ENCODE peak calls at places on chromosomes 5 and 9, in four cellular contexts. J is WTC11, L is K562, W is HepG2. Q is an unnamed sample.

GRCh38 chr5:56288880-56289601 is 55.9 kb upstream of the ANKRD55 start:
- DNase-seq in L (peak), W (no peak), J (no peak), Q (no peak)

GRCh38 chr5:136133416-136134383 is 1.1 kb downstream of the SMAD5 start:
- DNase-seq in W (peak), J (peak), L (peak), Q (no peak)

GRCh38 chr5:97636766-97637165 is 453.7 kb upstream of the RIOK2 start:
- DNase-seq in W (no peak), L (no peak), J (no peak), Q (no peak)

GRCh38 chr9:136515276-136515675 is 30.6 kb downstream of the NOTCH1 start:
- DNase-seq in J (no peak), L (no peak), W (no peak), Q (no peak)

GRCh38 chr9:130129425-130130061 is 42.7 kb upstream of the NCS1 start:
- DNase-seq in J (no peak), W (no peak), L (no peak), Q (no peak)

GRCh38 chr9:80649001-80649420 is 1040.3 kb downstream of the TLE1 start:
- DNase-seq in L (no peak), W (no peak), J (no peak), Q (no peak)

GRCh38 chr5:175603987-175604739 is 53.7 kb upstream of the HRH2 start:
- DNase-seq in L (no peak), J (no peak), W (no peak), Q (no peak)

GRCh38 chr9:134171316-134172197 is 7.2 kb upstream of the RNU6ATAC start:
- DNase-seq in W (no peak), L (no peak), J (no peak), Q (no peak)

GRCh38 chr9:122088880-122089567 is 4.1 kb downstream of the TTLL11 start:
- DNase-seq in L (peak), W (no peak), J (no peak), Q (no peak)

GRCh38 chr5:149397530-149397929 is 18.4 kb upstream of the IL17B start:
- DNase-seq in J (no peak), L (no peak), W (no peak), Q (no peak)

GRCh38 chr5:11904270-11904906 is at the start of gene CTNND2:
- DNase-seq in W (no peak), J (peak), L (no peak), Q (no peak)

GRCh38 chr5:176818391-176819098 is 8.2 kb downstream of the UNC5A start:
- DNase-seq in W (peak), J (no peak), L (no peak), Q (peak)

GRCh38 chr9:75106856-75107255 is 18.5 kb downstream of the OSTF1 start:
- DNase-seq in J (no peak), W (no peak), L (no peak), Q (no peak)

GRCh38 chr9:24035816-24036215 is 209.8 kb upstream of the ELAVL2 start:
- DNase-seq in L (no peak), W (no peak), J (no peak), Q (no peak)

GRCh38 chr9:125763373-125763772 is 16.2 kb downstream of the PBX3 start:
- DNase-seq in J (no peak), L (no peak), W (peak), Q (no peak)

GRCh38 chr9:106868565-106868964 is 5.6 kb downstream of the ZNF462 start:
- DNase-seq in W (no peak), J (no peak), L (no peak), Q (no peak)

GRCh38 chr5:53019320-53019719 is 30.2 kb downstream of the ITGA2 start:
- DNase-seq in L (no peak), W (peak), J (no peak), Q (no peak)

GRCh38 chr5:59188415-59189225 is 605.7 kb downstream of the RAB3C start:
- DNase-seq in J (peak), L (peak), W (peak), Q (no peak)

GRCh38 chr5:173816728-173817127 is 71.4 kb upstream of the CPEB4 start:
- DNase-seq in W (no peak), L (no peak), J (no peak), Q (no peak)

DNA sequence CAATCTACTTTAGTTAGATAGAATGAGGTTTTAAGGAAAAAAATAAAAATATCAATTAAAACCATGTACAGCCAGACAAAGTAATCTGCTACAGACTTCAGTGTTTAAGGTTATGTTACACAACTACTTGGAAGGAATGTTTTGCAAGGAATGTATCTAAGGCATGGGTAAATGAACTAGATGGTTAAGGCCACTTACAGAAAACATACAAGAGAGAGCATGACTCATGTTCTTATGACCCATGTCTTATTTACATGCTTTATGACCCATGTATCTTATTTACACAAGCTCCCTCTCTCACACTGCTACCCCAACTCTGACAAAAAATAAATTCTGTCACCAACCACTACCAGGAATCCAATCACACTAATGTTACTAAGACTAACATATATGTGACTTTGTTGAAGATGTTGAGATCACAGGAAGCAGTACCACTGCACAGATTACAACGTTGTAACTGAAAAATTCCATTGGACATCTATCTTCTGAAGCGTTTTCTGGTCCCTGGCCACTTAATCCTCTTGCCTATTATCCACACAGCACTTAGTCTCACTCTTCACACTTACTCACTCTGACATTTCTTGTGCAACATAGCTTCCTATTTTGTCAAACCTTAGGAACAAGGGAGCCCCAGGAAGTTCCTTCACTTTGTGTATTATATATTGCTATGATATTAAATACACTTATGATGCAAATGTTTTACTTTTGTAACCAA is 1630.1 kb upstream of the C9orf72 start:
- DNase-seq in W (no peak), L (no peak), J (no peak), Q (no peak)
- TF ChIP-seq NR2C2 in W (no peak), L (no peak), J (no peak), Q (no peak)

DNA sequence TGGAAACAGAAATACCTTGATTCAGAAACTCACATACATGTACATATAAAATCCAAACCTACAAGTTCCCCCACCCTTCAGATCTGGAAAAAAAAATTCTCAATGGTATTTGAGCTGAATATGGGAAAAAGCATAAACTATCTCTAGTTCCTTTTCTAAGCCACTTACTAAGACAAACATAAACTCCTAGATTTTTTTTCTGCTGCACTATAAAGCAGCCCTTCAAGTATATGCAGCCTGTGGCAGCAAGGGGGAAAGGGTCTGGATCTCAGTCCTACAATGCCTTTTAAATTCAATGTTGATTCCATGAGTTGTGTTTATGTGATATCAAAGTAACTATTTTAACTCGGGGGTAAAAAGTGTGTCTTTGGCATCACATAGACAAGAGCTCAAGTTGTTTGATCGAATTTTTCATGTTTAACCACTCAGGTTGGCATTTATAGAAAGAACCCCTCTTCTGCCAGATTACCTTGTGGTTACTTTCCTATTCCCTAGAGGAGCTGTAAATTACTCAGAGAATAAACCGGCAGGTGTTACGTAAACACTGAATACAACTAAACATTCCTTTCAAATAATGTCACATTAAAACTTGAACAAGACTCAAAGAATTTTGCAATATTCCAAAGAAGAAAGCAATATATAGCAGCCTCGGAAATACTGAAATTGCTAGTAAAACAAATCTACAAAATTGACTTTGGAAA is 91.8 kb upstream of the FER start:
- DNase-seq in J (no peak), W (no peak), L (no peak), Q (no peak)
- TF ChIP-seq NR2C2 in J (no peak), W (no peak), L (no peak), Q (no peak)

GRCh38 chr5:131986161-131986912 is 25.1 kb downstream of the ACSL6 start:
- DNase-seq in J (no peak), L (no peak), W (no peak), Q (no peak)

GRCh38 chr5:131990716-131991115 is 20.7 kb downstream of the ACSL6 start:
- DNase-seq in J (no peak), L (no peak), W (no peak), Q (no peak)

GRCh38 chr5:131984945-131985665 is 26.4 kb downstream of the ACSL6 start:
- DNase-seq in L (no peak), J (no peak), W (no peak), Q (no peak)

GRCh38 chr5:131988601-131989000 is 22.9 kb downstream of the ACSL6 start:
- DNase-seq in L (no peak), J (no peak), W (no peak), Q (no peak)

DNA sequence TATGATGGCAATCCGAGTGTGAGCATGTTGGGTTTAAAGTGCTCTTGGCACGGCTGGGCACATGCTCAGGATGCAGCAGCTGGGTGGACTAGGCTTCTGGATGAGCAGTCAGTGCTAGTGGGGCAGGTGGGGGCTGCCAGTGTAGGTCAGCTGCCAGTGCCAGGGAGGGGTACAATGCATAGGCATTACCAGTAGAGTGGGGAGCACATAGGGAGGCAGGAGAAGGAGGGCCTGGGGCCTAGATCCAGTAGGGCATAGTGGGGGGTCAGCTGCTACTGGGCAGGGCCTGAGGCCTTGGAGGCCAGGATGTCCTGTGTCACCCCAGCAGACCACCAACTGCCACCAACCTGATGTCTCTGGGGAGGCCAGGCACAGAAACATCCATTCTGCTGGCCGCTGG is 24.2 kb downstream of the ACSL6 start:
- DNase-seq in L (no peak), W (no peak), J (no peak), Q (no peak)
- TF ChIP-seq NR2C2 in L (no peak), W (no peak), J (no peak), Q (no peak)

GRCh38 chr9:38322937-38323336 is 69.6 kb upstream of the ALDH1B1 start:
- DNase-seq in J (no peak), W (no peak), L (no peak), Q (no peak)

GRCh38 chr9:38315085-38315595 is 77.4 kb upstream of the ALDH1B1 start:
- DNase-seq in L (no peak), J (no peak), W (no peak), Q (no peak)

GRCh38 chr9:38316166-38316765 is 76.2 kb upstream of the ALDH1B1 start:
- DNase-seq in W (no peak), L (no peak), J (no peak), Q (no peak)

GRCh38 chr9:38318755-38319495 is 73.6 kb upstream of the ALDH1B1 start:
- DNase-seq in J (no peak), L (no peak), W (no peak), Q (peak)

GRCh38 chr9:38319496-38320173 is 72.9 kb upstream of the ALDH1B1 start:
- DNase-seq in J (no peak), W (no peak), L (no peak), Q (no peak)
- TF ChIP-seq NR2C2 in J (no peak), W (no peak), L (no peak), Q (no peak)